ENCODE peak calls at places on chromosome 18, in nine cellular contexts. Y, Z, U, L, C, R, D, B and X are unnamed samples.

GRCh38 chr18:73564073-73564472 is 583.6 kb downstream of the FBXO15 start:
- DNase-seq in Y (no peak), Z (no peak), U (peak), L (no peak), C (peak), R (no peak), D (no peak), B (peak), X (no peak)

GRCh38 chr18:34773961-34774754 is 64.1 kb downstream of the DTNA start:
- DNase-seq in Y (peak), Z (no peak), U (peak), L (no peak), C (peak), R (no peak), D (no peak), B (peak), X (peak)

GRCh38 chr18:36544036-36544725 is 246.7 kb downstream of the FHOD3 start:
- DNase-seq in Y (peak), Z (no peak), U (no peak), L (no peak), C (peak), R (no peak), D (no peak), B (peak), X (peak)

GRCh38 chr18:37554399-37554787 is 11.2 kb downstream of the CELF4 start:
- DNase-seq in Y (no peak), Z (no peak), U (no peak), L (no peak), C (no peak), R (no peak), D (peak), B (no peak), X (no peak)

GRCh38 chr18:56748698-56749268 is 97.6 kb downstream of the WDR7 start:
- DNase-seq in Y (peak), Z (peak), U (peak), L (no peak), C (peak), R (peak), D (no peak), B (peak), X (peak)

GRCh38 chr18:48521723-48522122 is 17.1 kb upstream of the CTIF start:
- DNase-seq in Y (no peak), Z (no peak), U (no peak), L (no peak), C (no peak), R (no peak), D (no peak), B (no peak), X (no peak)

GRCh38 chr18:43129946-43130523 is 14.6 kb upstream of the RIT2 start:
- DNase-seq in Y (no peak), Z (no peak), U (peak), L (no peak), C (peak), R (peak), D (no peak), B (peak), X (peak)

GRCh38 chr18:2986150-2986865 is 26.6 kb downstream of the LPIN2 start:
- DNase-seq in Y (no peak), Z (no peak), U (peak), L (no peak), C (no peak), R (no peak), D (no peak), B (no peak), X (no peak)

GRCh38 chr18:76687271-76688006 is 134.9 kb upstream of the ZNF236 start:
- DNase-seq in Y (peak), Z (no peak), U (no peak), L (no peak), C (peak), R (no peak), D (no peak), B (no peak), X (no peak)

GRCh38 chr18:5582849-5583667 is 39.3 kb upstream of the EPB41L3 start:
- DNase-seq in Y (no peak), Z (no peak), U (peak), L (no peak), C (peak), R (no peak), D (no peak), B (no peak), X (no peak)

GRCh38 chr18:14922965-14923565 is 175.1 kb downstream of the ANKRD30B start:
- DNase-seq in Y (no peak), Z (no peak), U (no peak), L (no peak), C (no peak), R (no peak), D (no peak), B (no peak), X (no peak)

GRCh38 chr18:57026316-57026715 is 120.6 kb upstream of the BOD1L2 start:
- DNase-seq in Y (no peak), Z (no peak), U (no peak), L (no peak), C (no peak), R (no peak), D (no peak), B (peak), X (no peak)

GRCh38 chr18:3177902-3178687 is 41.7 kb downstream of the MYOM1 start:
- DNase-seq in Y (no peak), Z (peak), U (peak), L (no peak), C (no peak), R (no peak), D (no peak), B (peak), X (no peak)

GRCh38 chr18:3823073-3823472 is 373.1 kb downstream of the TGIF1 start:
- DNase-seq in Y (no peak), Z (no peak), U (no peak), L (no peak), C (peak), R (no peak), D (no peak), B (no peak), X (no peak)

GRCh38 chr18:36446059-36446458 is 148.5 kb downstream of the FHOD3 start:
- DNase-seq in Y (no peak), Z (no peak), U (no peak), L (no peak), C (peak), R (peak), D (no peak), B (no peak), X (no peak)

GRCh38 chr18:79786304-79786703 is 11.4 kb upstream of the KCNG2 start:
- DNase-seq in Y (no peak), Z (no peak), U (no peak), L (no peak), C (no peak), R (no peak), D (no peak), B (no peak), X (no peak)

GRCh38 chr18:64405161-64405560 is 256.3 kb upstream of the LINC00305 start:
- DNase-seq in Y (no peak), Z (no peak), U (peak), L (no peak), C (no peak), R (no peak), D (no peak), B (no peak), X (no peak)

GRCh38 chr18:59033361-59033760 is 106.3 kb upstream of the SEC11C start:
- DNase-seq in Y (no peak), Z (no peak), U (no peak), L (no peak), C (no peak), R (no peak), D (no peak), B (no peak), X (no peak)

GRCh38 chr18:45565280-45565970 is 49.9 kb upstream of the SLC14A2 start:
- DNase-seq in Y (no peak), Z (no peak), U (no peak), L (no peak), C (no peak), R (no peak), D (no peak), B (peak), X (no peak)

GRCh38 chr18:49850636-49851035 is 37.3 kb upstream of the ACAA2 start:
- DNase-seq in Y (no peak), Z (no peak), U (no peak), L (no peak), C (no peak), R (no peak), D (no peak), B (no peak), X (no peak)

GRCh38 chr18:23231340-23232021 is 96.2 kb downstream of the CABLES1 start:
- DNase-seq in Y (no peak), Z (peak), U (peak), L (peak), C (peak), R (no peak), D (no peak), B (peak), X (no peak)

GRCh38 chr18:68948622-68949021 is 150.7 kb downstream of the CCDC102B start:
- DNase-seq in Y (no peak), Z (no peak), U (no peak), L (no peak), C (peak), R (no peak), D (no peak), B (no peak), X (no peak)

GRCh38 chr18:5417342-5417741 is 121.8 kb upstream of the ZBTB14 start:
- DNase-seq in Y (no peak), Z (peak), U (peak), L (no peak), C (no peak), R (no peak), D (no peak), B (peak), X (no peak)

GRCh38 chr18:13218376-13219011 is at the start of gene LDLRAD4:
- DNase-seq in Y (peak), Z (no peak), U (no peak), L (peak), C (no peak), R (peak), D (no peak), B (no peak), X (peak)

GRCh38 chr18:30889582-30890301 is 152.8 kb downstream of the DSC3 start:
- DNase-seq in Y (peak), Z (no peak), U (peak), L (no peak), C (peak), R (peak), D (peak), B (no peak), X (peak)

GRCh38 chr18:78192044-78192443 is 787.6 kb upstream of the SALL3 start:
- DNase-seq in Y (peak), Z (no peak), U (no peak), L (no peak), C (peak), R (no peak), D (peak), B (no peak), X (peak)

GRCh38 chr18:12747530-12748315 is 44.9 kb downstream of the PSMG2 start:
- DNase-seq in Y (no peak), Z (no peak), U (peak), L (no peak), C (no peak), R (no peak), D (no peak), B (peak), X (no peak)